ENCODE peak calls at places on chromosomes 16 and 17, in nine cellular contexts. T, H, L, I, U, B, X, M and R are unnamed samples.

GRCh38 chr17:41654908-41655607 is 30.7 kb upstream of the KRT17 start:
- DNase-seq in M (no peak), L (no peak), T (no peak), X (no peak), H (no peak), U (no peak), B (no peak), I (no peak), R (no peak)

GRCh38 chr17:3929181-3929580 is 12.9 kb upstream of the P2RX1 start:
- DNase-seq in H (no peak), L (no peak), B (no peak), T (no peak), U (no peak), I (no peak), X (no peak), M (no peak), R (no peak)

GRCh38 chr16:10121496-10121895 is 60.7 kb downstream of the GRIN2A start:
- DNase-seq in T (peak), H (no peak), I (peak), L (no peak), B (peak), X (no peak), U (no peak), M (no peak), R (no peak)

GRCh38 chr16:66585477-66586239 is 6.4 kb downstream of the CMTM2 start:
- DNase-seq in H (no peak), L (no peak), I (no peak), T (no peak), X (no peak), U (no peak), B (no peak), M (peak), R (no peak)

GRCh38 chr17:76246080-76247066 is 6.1 kb upstream of the RNF157 start:
- DNase-seq in U (no peak), H (no peak), L (peak), B (no peak), T (peak), M (peak), I (peak), X (no peak), R (peak)

GRCh38 chr16:85017603-85018002 is 6.3 kb upstream of the ZDHHC7 start:
- DNase-seq in I (no peak), U (no peak), M (no peak), B (no peak), T (no peak), X (no peak), L (no peak), H (no peak), R (no peak)

GRCh38 chr16:66649636-66650205 is 45.2 kb downstream of the CMTM3 start:
- DNase-seq in H (no peak), X (no peak), B (no peak), M (no peak), I (no peak), L (no peak), U (no peak), T (no peak), R (no peak)

GRCh38 chr17:62876664-62877411 is 68.7 kb upstream of the MARCHF10 start:
- DNase-seq in T (peak), B (peak), U (peak), H (no peak), X (no peak), I (peak), L (no peak), M (no peak), R (no peak)

GRCh38 chr16:73304008-73304814 is 256.3 kb upstream of the ZFHX3 start:
- DNase-seq in X (no peak), T (no peak), L (peak), I (no peak), B (no peak), H (no peak), U (no peak), M (no peak), R (no peak)

GRCh38 chr17:74962622-74963394 is 9.8 kb downstream of the HID1 start:
- DNase-seq in L (no peak), H (no peak), M (no peak), U (no peak), I (no peak), X (no peak), B (no peak), T (no peak), R (no peak)

GRCh38 chr17:35934760-35935159 is 4.2 kb upstream of the RDM1 start:
- DNase-seq in B (no peak), X (no peak), T (peak), L (no peak), H (no peak), M (no peak), I (peak), U (peak), R (no peak)

GRCh38 chr17:36590082-36590481 is 1.6 kb upstream of the DHRS11 start:
- DNase-seq in I (peak), H (no peak), B (no peak), L (no peak), U (peak), M (peak), T (peak), X (no peak), R (no peak)

GRCh38 chr16:67718668-67719047 is 458 bp downstream of the GFOD2 start:
- DNase-seq in T (no peak), M (peak), L (no peak), B (no peak), I (no peak), H (no peak), U (no peak), X (peak), R (peak)

GRCh38 chr16:8936421-8936820 is 27.3 kb downstream of the USP7 start:
- DNase-seq in B (peak), M (peak), L (no peak), U (peak), T (peak), H (peak), I (peak), X (peak), R (peak)

GRCh38 chr17:68973098-68973929 is 18.1 kb upstream of the ABCA8 start:
- DNase-seq in H (no peak), U (no peak), M (no peak), B (no peak), T (no peak), L (no peak), I (no peak), X (no peak), R (no peak)

GRCh38 chr16:87541004-87541881 is 48.4 kb upstream of the ZCCHC14 start:
- DNase-seq in B (peak), U (peak), X (no peak), M (no peak), L (no peak), T (peak), I (peak), H (peak), R (no peak)

GRCh38 chr17:52678211-52678610 is 519.7 kb upstream of the CA10 start:
- DNase-seq in H (no peak), T (no peak), L (no peak), B (no peak), U (no peak), I (no peak), M (no peak), X (no peak), R (no peak)

GRCh38 chr16:49350265-49351103 is 23.1 kb upstream of the C16orf78 start:
- DNase-seq in U (peak), X (peak), B (no peak), H (peak), L (peak), I (peak), T (peak), M (peak), R (peak)

GRCh38 chr17:44207319-44207718 is 7.6 kb upstream of the ATXN7L3 start:
- DNase-seq in T (no peak), I (no peak), U (no peak), M (no peak), B (no peak), L (no peak), X (no peak), H (no peak), R (no peak)

GRCh38 chr16:20910781-20911321 is 10.3 kb downstream of the LYRM1 start:
- DNase-seq in X (no peak), H (no peak), I (peak), U (peak), T (peak), M (peak), B (peak), L (no peak), R (no peak)

GRCh38 chr16:56933266-56933619 is 1.3 kb downstream of the HERPUD1 start:
- DNase-seq in L (no peak), H (no peak), T (no peak), I (no peak), B (no peak), M (no peak), U (no peak), X (peak), R (no peak)

GRCh38 chr16:56930516-56931252 is 1.3 kb upstream of the HERPUD1 start:
- DNase-seq in H (peak), U (no peak), M (no peak), B (no peak), T (no peak), X (peak), L (no peak), I (no peak), R (no peak)

GRCh38 chr16:56932588-56933265 is 785 bp downstream of the HERPUD1 start:
- DNase-seq in M (peak), X (peak), H (peak), L (peak), I (peak), T (peak), B (no peak), U (peak), R (peak)

GRCh38 chr16:56931253-56931768 is 631 bp upstream of the HERPUD1 start:
- DNase-seq in M (no peak), I (no peak), H (no peak), L (no peak), B (no peak), X (peak), T (peak), U (no peak), R (peak)

GRCh38 chr16:56931769-56932587 is at the start of gene HERPUD1:
- DNase-seq in L (peak), B (peak), H (peak), T (peak), X (peak), M (peak), U (peak), I (peak), R (peak)
- TF ChIP-seq CTCF in L (peak), B (peak), H (peak), T (no peak), X (no peak), M (no peak), U (peak), I (no peak), R (no peak)

GRCh38 chr17:31807846-31808245 is 51.2 kb downstream of the COPRS start:
- DNase-seq in X (no peak), H (no peak), U (no peak), I (peak), T (peak), L (no peak), B (no peak), M (no peak), R (no peak)

GRCh38 chr17:31803494-31804213 is 55.4 kb downstream of the COPRS start:
- DNase-seq in T (no peak), U (no peak), B (no peak), L (no peak), I (peak), H (no peak), X (no peak), M (peak), R (no peak)

GRCh38 chr17:31798205-31798724 is 60.8 kb downstream of the COPRS start:
- DNase-seq in U (no peak), I (no peak), X (no peak), H (no peak), T (no peak), L (peak), M (no peak), B (no peak), R (no peak)

DNA sequence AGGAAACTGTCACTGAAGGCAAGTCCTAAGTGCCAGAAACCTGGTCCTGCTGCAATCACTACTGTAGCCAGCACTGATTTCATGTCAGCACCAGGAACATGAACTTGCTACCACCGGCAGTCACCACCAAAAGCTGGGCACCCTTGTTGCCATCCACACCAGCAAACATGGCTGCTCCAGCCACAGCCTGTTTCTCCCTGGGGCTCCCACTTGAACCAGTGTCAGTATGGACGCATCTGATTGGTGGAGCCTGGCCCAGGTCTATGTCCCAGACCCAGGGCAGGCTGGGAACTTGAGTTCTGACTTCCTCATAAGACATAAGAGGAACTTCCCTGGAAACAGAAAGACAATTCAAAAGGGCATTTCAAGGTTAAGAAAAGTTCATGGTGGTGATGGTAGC is 56.5 kb downstream of the COPRS start:
- DNase-seq in H (no peak), I (no peak), U (peak), X (no peak), M (peak), L (peak), B (no peak), T (no peak), R (no peak)
- TF ChIP-seq CTCF in H (no peak), I (no peak), U (no peak), X (no peak), M (no peak), L (no peak), B (no peak), T (no peak), R (no peak)

GRCh38 chr16:11914759-11915643 is 755 bp downstream of the GSPT1 start:
- DNase-seq in U (peak), X (peak), H (peak), B (no peak), I (peak), M (peak), T (peak), L (peak), R (peak)
- TF ChIP-seq CTCF in U (no peak), X (no peak), H (no peak), B (no peak), I (no peak), M (no peak), T (no peak), L (no peak), R (no peak)

GRCh38 chr17:50018909-50019308 is 23.9 kb upstream of the DLX3 start:
- DNase-seq in M (no peak), B (no peak), L (no peak), I (peak), U (no peak), X (no peak), T (no peak), H (no peak), R (no peak)

GRCh38 chr17:50009282-50009681 is 14.3 kb upstream of the DLX3 start:
- DNase-seq in I (no peak), L (no peak), U (no peak), H (no peak), T (no peak), B (no peak), M (no peak), X (no peak), R (no peak)

GRCh38 chr17:50013079-50013478 is 18.1 kb upstream of the DLX3 start:
- DNase-seq in H (no peak), U (no peak), B (no peak), I (no peak), T (no peak), L (no peak), M (no peak), X (no peak), R (no peak)

GRCh38 chr17:50014471-50015088 is 19.6 kb upstream of the DLX3 start:
- DNase-seq in I (no peak), X (no peak), L (no peak), U (no peak), T (no peak), B (no peak), H (no peak), M (no peak), R (no peak)

GRCh38 chr17:50015146-50015545 is 20.1 kb upstream of the DLX3 start:
- DNase-seq in X (no peak), B (no peak), L (no peak), U (no peak), H (no peak), M (no peak), T (no peak), I (no peak), R (no peak)
- TF ChIP-seq CTCF in X (no peak), B (no peak), L (no peak), U (no peak), H (no peak), M (no peak), T (no peak), I (no peak), R (no peak)

GRCh38 chr17:78840780-78841611 is at the start of gene USP36:
- DNase-seq in U (peak), T (peak), B (peak), M (peak), L (peak), H (peak), I (peak), X (peak), R (peak)
- TF ChIP-seq CTCF in U (no peak), T (no peak), B (no peak), M (no peak), L (no peak), H (no peak), I (no peak), X (no peak), R (no peak)